ENCODE peak calls at places on chromosomes 12 and 14, in five cellular contexts. One of them, this sample, is unnamed.

GRCh38 chr14:45728448-45729225 is 475.6 kb upstream of the MIS18BP1 start:
- DNase-seq in SK-MEL-5: no peak
- DNase-seq in colonic mucosa: no peak
- DNase-seq in fibroblast of lung: no peak
- DNase-seq in naive thymus-derived CD4-positive, alpha-beta T cell: no peak
- DNase-seq in this sample: no peak

GRCh38 chr14:69904246-69904645 is 25.0 kb downstream of the SMOC1 start:
- DNase-seq in SK-MEL-5: peak
- DNase-seq in colonic mucosa: no peak
- DNase-seq in fibroblast of lung: no peak
- DNase-seq in naive thymus-derived CD4-positive, alpha-beta T cell: no peak
- DNase-seq in this sample: no peak

GRCh38 chr14:37903561-37904191 is 304.0 kb upstream of the SSTR1 start:
- DNase-seq in SK-MEL-5: peak
- DNase-seq in colonic mucosa: no peak
- DNase-seq in fibroblast of lung: peak
- DNase-seq in naive thymus-derived CD4-positive, alpha-beta T cell: peak
- DNase-seq in this sample: no peak

GRCh38 chr12:111404362-111405148 is 1.2 kb upstream of the SH2B3 start:
- DNase-seq in SK-MEL-5: no peak
- DNase-seq in colonic mucosa: peak
- DNase-seq in fibroblast of lung: peak
- DNase-seq in naive thymus-derived CD4-positive, alpha-beta T cell: peak
- DNase-seq in this sample: no peak

GRCh38 chr14:51283402-51283825 is 43.4 kb downstream of the TMX1 start:
- DNase-seq in SK-MEL-5: peak
- DNase-seq in colonic mucosa: no peak
- DNase-seq in fibroblast of lung: peak
- DNase-seq in naive thymus-derived CD4-positive, alpha-beta T cell: peak
- DNase-seq in this sample: no peak

GRCh38 chr12:27462851-27463250 is 16.3 kb downstream of the SMCO2 start:
- DNase-seq in SK-MEL-5: no peak
- DNase-seq in colonic mucosa: no peak
- DNase-seq in fibroblast of lung: peak
- DNase-seq in naive thymus-derived CD4-positive, alpha-beta T cell: no peak
- DNase-seq in this sample: no peak

GRCh38 chr12:49558526-49558925 is 9.4 kb downstream of the MCRS1 start:
- DNase-seq in SK-MEL-5: no peak
- DNase-seq in colonic mucosa: no peak
- DNase-seq in fibroblast of lung: no peak
- DNase-seq in naive thymus-derived CD4-positive, alpha-beta T cell: no peak
- DNase-seq in this sample: no peak

GRCh38 chr14:57987051-57987450 is 121.2 kb upstream of the SLC35F4 start:
- DNase-seq in SK-MEL-5: no peak
- DNase-seq in colonic mucosa: no peak
- DNase-seq in fibroblast of lung: no peak
- DNase-seq in naive thymus-derived CD4-positive, alpha-beta T cell: no peak
- DNase-seq in this sample: no peak

GRCh38 chr14:51367600-51367931 is 127.5 kb downstream of the TMX1 start:
- DNase-seq in SK-MEL-5: no peak
- DNase-seq in colonic mucosa: no peak
- DNase-seq in fibroblast of lung: peak
- DNase-seq in naive thymus-derived CD4-positive, alpha-beta T cell: no peak
- DNase-seq in this sample: no peak

GRCh38 chr12:12194206-12194605 is 72.6 kb downstream of the LRP6 start:
- DNase-seq in SK-MEL-5: no peak
- DNase-seq in colonic mucosa: no peak
- DNase-seq in fibroblast of lung: peak
- DNase-seq in naive thymus-derived CD4-positive, alpha-beta T cell: no peak
- DNase-seq in this sample: no peak

GRCh38 chr12:7217475-7218069 is 28.1 kb downstream of the PEX5 start:
- DNase-seq in SK-MEL-5: no peak
- DNase-seq in colonic mucosa: no peak
- DNase-seq in fibroblast of lung: no peak
- DNase-seq in naive thymus-derived CD4-positive, alpha-beta T cell: no peak
- DNase-seq in this sample: no peak

GRCh38 chr14:103434868-103435442 is 49.7 kb downstream of the MARK3 start:
- DNase-seq in SK-MEL-5: no peak
- DNase-seq in colonic mucosa: no peak
- DNase-seq in fibroblast of lung: no peak
- DNase-seq in naive thymus-derived CD4-positive, alpha-beta T cell: no peak
- DNase-seq in this sample: no peak

GRCh38 chr12:103423061-103423473 is 72.7 kb downstream of the C12orf42 start:
- DNase-seq in SK-MEL-5: no peak
- DNase-seq in colonic mucosa: no peak
- DNase-seq in fibroblast of lung: no peak
- DNase-seq in naive thymus-derived CD4-positive, alpha-beta T cell: no peak
- DNase-seq in this sample: no peak

GRCh38 chr14:66974397-66975025 is 214.7 kb upstream of the GARIN2 start:
- DNase-seq in SK-MEL-5: peak
- DNase-seq in colonic mucosa: no peak
- DNase-seq in fibroblast of lung: no peak
- DNase-seq in naive thymus-derived CD4-positive, alpha-beta T cell: no peak
- DNase-seq in this sample: no peak

GRCh38 chr14:101551729-101552595 is 9.3 kb upstream of the DIO3 start:
- DNase-seq in SK-MEL-5: no peak
- DNase-seq in colonic mucosa: no peak
- DNase-seq in fibroblast of lung: no peak
- DNase-seq in naive thymus-derived CD4-positive, alpha-beta T cell: no peak
- DNase-seq in this sample: no peak

GRCh38 chr14:66070542-66071319 is 415.4 kb upstream of the CCDC196 start:
- DNase-seq in SK-MEL-5: peak
- DNase-seq in colonic mucosa: peak
- DNase-seq in fibroblast of lung: peak
- DNase-seq in naive thymus-derived CD4-positive, alpha-beta T cell: peak
- DNase-seq in this sample: no peak

GRCh38 chr14:34420547-34421150 is 41.4 kb downstream of the SPTSSA start:
- DNase-seq in SK-MEL-5: no peak
- DNase-seq in colonic mucosa: no peak
- DNase-seq in fibroblast of lung: no peak
- DNase-seq in naive thymus-derived CD4-positive, alpha-beta T cell: no peak
- DNase-seq in this sample: no peak

GRCh38 chr12:69024413-69024812 is 91.4 kb upstream of the CPM start:
- DNase-seq in SK-MEL-5: no peak
- DNase-seq in colonic mucosa: peak
- DNase-seq in fibroblast of lung: peak
- DNase-seq in naive thymus-derived CD4-positive, alpha-beta T cell: no peak
- DNase-seq in this sample: no peak

GRCh38 chr12:1103632-1104031 is 112.6 kb downstream of the ERC1 start:
- DNase-seq in SK-MEL-5: no peak
- DNase-seq in colonic mucosa: no peak
- DNase-seq in fibroblast of lung: no peak
- DNase-seq in naive thymus-derived CD4-positive, alpha-beta T cell: no peak
- DNase-seq in this sample: no peak

GRCh38 chr12:78034025-78034424 is 203.3 kb downstream of the NAV3 start:
- DNase-seq in SK-MEL-5: no peak
- DNase-seq in colonic mucosa: no peak
- DNase-seq in fibroblast of lung: peak
- DNase-seq in naive thymus-derived CD4-positive, alpha-beta T cell: no peak
- DNase-seq in this sample: no peak

GRCh38 chr12:26991826-26992225 is 22.4 kb downstream of the TM7SF3 start:
- DNase-seq in SK-MEL-5: no peak
- DNase-seq in colonic mucosa: no peak
- DNase-seq in fibroblast of lung: no peak
- DNase-seq in naive thymus-derived CD4-positive, alpha-beta T cell: no peak
- DNase-seq in this sample: no peak

GRCh38 chr14:79724934-79725717 is 486.2 kb downstream of the DIO2 start:
- DNase-seq in SK-MEL-5: no peak
- DNase-seq in colonic mucosa: peak
- DNase-seq in fibroblast of lung: no peak
- DNase-seq in naive thymus-derived CD4-positive, alpha-beta T cell: no peak
- DNase-seq in this sample: no peak

GRCh38 chr12:114311966-114312365 is 94.0 kb downstream of the TBX5 start:
- DNase-seq in SK-MEL-5: no peak
- DNase-seq in colonic mucosa: no peak
- DNase-seq in fibroblast of lung: peak
- DNase-seq in naive thymus-derived CD4-positive, alpha-beta T cell: no peak
- DNase-seq in this sample: peak

GRCh38 chr14:104147346-104148125 is 9.1 kb downstream of the KIF26A start:
- DNase-seq in SK-MEL-5: no peak
- DNase-seq in colonic mucosa: no peak
- DNase-seq in fibroblast of lung: no peak
- DNase-seq in naive thymus-derived CD4-positive, alpha-beta T cell: no peak
- DNase-seq in this sample: no peak

GRCh38 chr12:2520722-2521246 is 274.0 kb upstream of the FKBP4 start:
- DNase-seq in SK-MEL-5: no peak
- DNase-seq in colonic mucosa: no peak
- DNase-seq in fibroblast of lung: no peak
- DNase-seq in naive thymus-derived CD4-positive, alpha-beta T cell: no peak
- DNase-seq in this sample: no peak